ENCODE peak calls at places on chromosome 15, in five cellular contexts. One of them, this sample, is unnamed.

GRCh38 chr15:77869021-77869895 is 208.3 kb downstream of the TBC1D2B start:
- DNase-seq in activated CD4-positive, alpha-beta T cell treated with anti-CD3 and anti-CD28 coated beads for 48 hours: no peak
- DNase-seq in HT1080: peak; percentile 77
- DNase-seq in AG09309: no peak
- DNase-seq in dermis microvascular lymphatic vessel endothelial cell: no peak
- DNase-seq in this sample: no peak

GRCh38 chr15:67107014-67107812 is 41.8 kb downstream of the SMAD3 start:
- DNase-seq in activated CD4-positive, alpha-beta T cell treated with anti-CD3 and anti-CD28 coated beads for 48 hours: no peak
- DNase-seq in dermis microvascular lymphatic vessel endothelial cell: no peak
- DNase-seq in HT1080: peak; percentile 99
- DNase-seq in AG09309: peak; percentile 98
- DNase-seq in this sample: no peak

GRCh38 chr15:69540622-69541021 is 88.0 kb downstream of the RPLP1 start:
- DNase-seq in activated CD4-positive, alpha-beta T cell treated with anti-CD3 and anti-CD28 coated beads for 48 hours: no peak
- DNase-seq in dermis microvascular lymphatic vessel endothelial cell: no peak
- DNase-seq in AG09309: no peak
- DNase-seq in HT1080: no peak
- DNase-seq in this sample: no peak

GRCh38 chr15:74229686-74230085 is 6.4 kb upstream of the CCDC33 start:
- DNase-seq in activated CD4-positive, alpha-beta T cell treated with anti-CD3 and anti-CD28 coated beads for 48 hours: no peak
- DNase-seq in AG09309: no peak
- DNase-seq in dermis microvascular lymphatic vessel endothelial cell: no peak
- DNase-seq in HT1080: no peak
- DNase-seq in this sample: no peak

GRCh38 chr15:70530035-70530499 is 233.3 kb downstream of the UACA start:
- DNase-seq in AG09309: no peak
- DNase-seq in activated CD4-positive, alpha-beta T cell treated with anti-CD3 and anti-CD28 coated beads for 48 hours: no peak
- DNase-seq in HT1080: no peak
- DNase-seq in dermis microvascular lymphatic vessel endothelial cell: no peak
- DNase-seq in this sample: peak; percentile 35

GRCh38 chr15:31298707-31299172 is 27.9 kb upstream of the KLF13 start:
- DNase-seq in AG09309: no peak
- DNase-seq in HT1080: no peak
- DNase-seq in dermis microvascular lymphatic vessel endothelial cell: no peak
- DNase-seq in activated CD4-positive, alpha-beta T cell treated with anti-CD3 and anti-CD28 coated beads for 48 hours: no peak
- DNase-seq in this sample: no peak

GRCh38 chr15:40472171-40472727 is 1.5 kb downstream of the CHST14 start:
- DNase-seq in AG09309: no peak
- DNase-seq in activated CD4-positive, alpha-beta T cell treated with anti-CD3 and anti-CD28 coated beads for 48 hours: no peak
- DNase-seq in HT1080: no peak
- DNase-seq in dermis microvascular lymphatic vessel endothelial cell: no peak
- DNase-seq in this sample: no peak

GRCh38 chr15:74394090-74394846 is 26.8 kb upstream of the CYP11A1 start:
- DNase-seq in AG09309: no peak
- DNase-seq in activated CD4-positive, alpha-beta T cell treated with anti-CD3 and anti-CD28 coated beads for 48 hours: no peak
- DNase-seq in dermis microvascular lymphatic vessel endothelial cell: no peak
- DNase-seq in HT1080: no peak
- DNase-seq in this sample: no peak

GRCh38 chr15:45224596-45225217 is 27.3 kb upstream of the SLC28A2 start:
- DNase-seq in dermis microvascular lymphatic vessel endothelial cell: no peak
- DNase-seq in AG09309: no peak
- DNase-seq in HT1080: no peak
- DNase-seq in activated CD4-positive, alpha-beta T cell treated with anti-CD3 and anti-CD28 coated beads for 48 hours: no peak
- DNase-seq in this sample: no peak

GRCh38 chr15:51861557-51862350 is 32.3 kb downstream of the TMOD3 start:
- DNase-seq in AG09309: no peak
- DNase-seq in HT1080: peak; percentile 85
- DNase-seq in dermis microvascular lymphatic vessel endothelial cell: peak; percentile 86
- DNase-seq in activated CD4-positive, alpha-beta T cell treated with anti-CD3 and anti-CD28 coated beads for 48 hours: peak; percentile 64
- DNase-seq in this sample: no peak

GRCh38 chr15:40336129-40337122 is 4.3 kb downstream of the CCDC9B start:
- DNase-seq in activated CD4-positive, alpha-beta T cell treated with anti-CD3 and anti-CD28 coated beads for 48 hours: no peak
- DNase-seq in dermis microvascular lymphatic vessel endothelial cell: no peak
- DNase-seq in HT1080: no peak
- DNase-seq in AG09309: no peak
- DNase-seq in this sample: no peak

GRCh38 chr15:46151786-46152185 is 517.0 kb downstream of the SQOR start:
- DNase-seq in HT1080: peak; percentile 47
- DNase-seq in activated CD4-positive, alpha-beta T cell treated with anti-CD3 and anti-CD28 coated beads for 48 hours: no peak
- DNase-seq in AG09309: no peak
- DNase-seq in dermis microvascular lymphatic vessel endothelial cell: no peak
- DNase-seq in this sample: no peak

GRCh38 chr15:56813995-56814394 is 80.7 kb upstream of the ZNF280D start:
- DNase-seq in activated CD4-positive, alpha-beta T cell treated with anti-CD3 and anti-CD28 coated beads for 48 hours: no peak
- DNase-seq in dermis microvascular lymphatic vessel endothelial cell: no peak
- DNase-seq in AG09309: no peak
- DNase-seq in HT1080: no peak
- DNase-seq in this sample: no peak

GRCh38 chr15:42371125-42371524 is 11.8 kb downstream of the CAPN3 start:
- DNase-seq in HT1080: peak; percentile 18
- DNase-seq in dermis microvascular lymphatic vessel endothelial cell: no peak
- DNase-seq in AG09309: no peak
- DNase-seq in activated CD4-positive, alpha-beta T cell treated with anti-CD3 and anti-CD28 coated beads for 48 hours: peak; percentile 6
- DNase-seq in this sample: no peak

GRCh38 chr15:66936115-66936863 is 129.1 kb upstream of the SMAD3 start:
- DNase-seq in dermis microvascular lymphatic vessel endothelial cell: no peak
- DNase-seq in HT1080: no peak
- DNase-seq in AG09309: no peak
- DNase-seq in activated CD4-positive, alpha-beta T cell treated with anti-CD3 and anti-CD28 coated beads for 48 hours: no peak
- DNase-seq in this sample: no peak

GRCh38 chr15:91929509-91929908 is 76.0 kb downstream of the SLCO3A1 start:
- DNase-seq in AG09309: no peak
- DNase-seq in dermis microvascular lymphatic vessel endothelial cell: no peak
- DNase-seq in HT1080: no peak
- DNase-seq in activated CD4-positive, alpha-beta T cell treated with anti-CD3 and anti-CD28 coated beads for 48 hours: no peak
- DNase-seq in this sample: no peak

GRCh38 chr15:30791239-30791638 is 112.5 kb upstream of the FAN1 start:
- DNase-seq in dermis microvascular lymphatic vessel endothelial cell: no peak
- DNase-seq in activated CD4-positive, alpha-beta T cell treated with anti-CD3 and anti-CD28 coated beads for 48 hours: peak; percentile 40
- DNase-seq in AG09309: no peak
- DNase-seq in HT1080: peak; percentile 45
- DNase-seq in this sample: no peak

GRCh38 chr15:70917955-70918354 is 25.3 kb downstream of the LRRC49 start:
- DNase-seq in dermis microvascular lymphatic vessel endothelial cell: no peak
- DNase-seq in HT1080: no peak
- DNase-seq in activated CD4-positive, alpha-beta T cell treated with anti-CD3 and anti-CD28 coated beads for 48 hours: no peak
- DNase-seq in AG09309: no peak
- DNase-seq in this sample: no peak

GRCh38 chr15:76057332-76058000 is 2.3 kb upstream of the TMEM266 start:
- DNase-seq in dermis microvascular lymphatic vessel endothelial cell: no peak
- DNase-seq in HT1080: peak; percentile 12
- DNase-seq in AG09309: peak; percentile 1
- DNase-seq in activated CD4-positive, alpha-beta T cell treated with anti-CD3 and anti-CD28 coated beads for 48 hours: peak; percentile 61
- DNase-seq in this sample: no peak